ENCODE peak calls at places on chromosomes 12 and 14, in eight cellular contexts. One of them, this sample, is unnamed. For H3K4me1, the result is how much of the 10 kb centered on the place peaks cover.

GRCh38 chr12:104695453-104696148 is 238.9 kb downstream of the CHST11 start:
- DNase-seq in suprapubic skin: no peak
- DNase-seq in CD8-positive, alpha-beta memory T cell: peak
- DNase-seq in left ventricle myocardium inferior: no peak
- DNase-seq in cardiac muscle cell: no peak
- DNase-seq in pancreas: no peak
- DNase-seq in A549: no peak
- DNase-seq in ovary: no peak
- DNase-seq in this sample: no peak

GRCh38 chr12:120055231-120055630 is 61.3 kb downstream of the RAB35 start:
- DNase-seq in suprapubic skin: no peak
- DNase-seq in CD8-positive, alpha-beta memory T cell: no peak
- DNase-seq in left ventricle myocardium inferior: no peak
- DNase-seq in cardiac muscle cell: no peak
- DNase-seq in pancreas: no peak
- DNase-seq in A549: peak
- DNase-seq in ovary: no peak
- DNase-seq in this sample: no peak

GRCh38 chr12:22353615-22354325 is 19.3 kb upstream of the ST8SIA1 start:
- DNase-seq in suprapubic skin: no peak
- DNase-seq in CD8-positive, alpha-beta memory T cell: no peak
- DNase-seq in left ventricle myocardium inferior: no peak
- DNase-seq in cardiac muscle cell: no peak
- DNase-seq in pancreas: no peak
- DNase-seq in A549: no peak
- DNase-seq in ovary: no peak
- DNase-seq in this sample: no peak

GRCh38 chr14:21102472-21103164 is 1.8 kb downstream of the TMEM253 start:
- DNase-seq in suprapubic skin: peak
- DNase-seq in CD8-positive, alpha-beta memory T cell: no peak
- DNase-seq in left ventricle myocardium inferior: no peak
- DNase-seq in cardiac muscle cell: no peak
- DNase-seq in pancreas: no peak
- DNase-seq in A549: no peak
- DNase-seq in ovary: no peak
- DNase-seq in this sample: no peak

GRCh38 chr12:117144599-117144998 is 45.4 kb upstream of the TESC start:
- DNase-seq in suprapubic skin: no peak
- DNase-seq in CD8-positive, alpha-beta memory T cell: no peak
- DNase-seq in left ventricle myocardium inferior: no peak
- DNase-seq in cardiac muscle cell: no peak
- DNase-seq in pancreas: no peak
- DNase-seq in A549: no peak
- DNase-seq in ovary: no peak
- DNase-seq in this sample: no peak

GRCh38 chr12:107405436-107405835 is 280.2 kb upstream of the PWP1 start:
- DNase-seq in suprapubic skin: no peak
- DNase-seq in CD8-positive, alpha-beta memory T cell: no peak
- DNase-seq in left ventricle myocardium inferior: peak
- DNase-seq in cardiac muscle cell: no peak
- DNase-seq in pancreas: no peak
- DNase-seq in A549: no peak
- DNase-seq in ovary: no peak
- DNase-seq in this sample: peak

GRCh38 chr12:42886160-42886559 is 296.6 kb upstream of the PRICKLE1 start:
- DNase-seq in suprapubic skin: no peak
- DNase-seq in CD8-positive, alpha-beta memory T cell: no peak
- DNase-seq in left ventricle myocardium inferior: no peak
- DNase-seq in cardiac muscle cell: no peak
- DNase-seq in pancreas: no peak
- DNase-seq in A549: no peak
- DNase-seq in ovary: no peak
- DNase-seq in this sample: no peak

GRCh38 chr12:130114952-130115351 is 47.3 kb upstream of the FZD10 start:
- DNase-seq in suprapubic skin: no peak
- DNase-seq in CD8-positive, alpha-beta memory T cell: no peak
- DNase-seq in left ventricle myocardium inferior: no peak
- DNase-seq in cardiac muscle cell: no peak
- DNase-seq in pancreas: no peak
- DNase-seq in A549: no peak
- DNase-seq in ovary: no peak
- DNase-seq in this sample: no peak

GRCh38 chr12:62793256-62794217 is 141.4 kb downstream of the PPM1H start:
- DNase-seq in suprapubic skin: peak
- DNase-seq in CD8-positive, alpha-beta memory T cell: peak
- DNase-seq in left ventricle myocardium inferior: peak
- DNase-seq in cardiac muscle cell: peak
- DNase-seq in pancreas: peak
- DNase-seq in A549: peak
- DNase-seq in ovary: peak
- DNase-seq in this sample: peak

GRCh38 chr14:31196839-31197477 is 10.6 kb downstream of the HECTD1 start:
- DNase-seq in suprapubic skin: no peak
- DNase-seq in CD8-positive, alpha-beta memory T cell: no peak
- DNase-seq in left ventricle myocardium inferior: no peak
- DNase-seq in cardiac muscle cell: no peak
- DNase-seq in pancreas: no peak
- DNase-seq in A549: no peak
- DNase-seq in ovary: no peak
- DNase-seq in this sample: no peak
- H3K4me1 ChIP-seq in suprapubic skin: under half
- H3K4me1 ChIP-seq in CD8-positive, alpha-beta memory T cell: under half
- H3K4me1 ChIP-seq in left ventricle myocardium inferior: half or more
- H3K4me1 ChIP-seq in cardiac muscle cell: under half
- H3K4me1 ChIP-seq in pancreas: under half
- H3K4me1 ChIP-seq in A549: half or more
- H3K4me1 ChIP-seq in ovary: under half
- H3K4me1 ChIP-seq in this sample: half or more

GRCh38 chr12:5407457-5407856 is 24.5 kb upstream of the NTF3 start:
- DNase-seq in suprapubic skin: no peak
- DNase-seq in CD8-positive, alpha-beta memory T cell: no peak
- DNase-seq in left ventricle myocardium inferior: no peak
- DNase-seq in cardiac muscle cell: peak
- DNase-seq in pancreas: no peak
- DNase-seq in A549: no peak
- DNase-seq in ovary: no peak
- DNase-seq in this sample: no peak

GRCh38 chr12:5396541-5396940 is 35.4 kb upstream of the NTF3 start:
- DNase-seq in suprapubic skin: no peak
- DNase-seq in CD8-positive, alpha-beta memory T cell: no peak
- DNase-seq in left ventricle myocardium inferior: no peak
- DNase-seq in cardiac muscle cell: no peak
- DNase-seq in pancreas: no peak
- DNase-seq in A549: no peak
- DNase-seq in ovary: no peak
- DNase-seq in this sample: no peak

GRCh38 chr12:5402536-5402935 is 29.4 kb upstream of the NTF3 start:
- DNase-seq in suprapubic skin: no peak
- DNase-seq in CD8-positive, alpha-beta memory T cell: no peak
- DNase-seq in left ventricle myocardium inferior: no peak
- DNase-seq in cardiac muscle cell: no peak
- DNase-seq in pancreas: no peak
- DNase-seq in A549: no peak
- DNase-seq in ovary: no peak
- DNase-seq in this sample: no peak

GRCh38 chr12:5402009-5402408 is 29.9 kb upstream of the NTF3 start:
- DNase-seq in suprapubic skin: no peak
- DNase-seq in CD8-positive, alpha-beta memory T cell: no peak
- DNase-seq in left ventricle myocardium inferior: no peak
- DNase-seq in cardiac muscle cell: no peak
- DNase-seq in pancreas: no peak
- DNase-seq in A549: no peak
- DNase-seq in ovary: no peak
- DNase-seq in this sample: no peak
- H3K27ac ChIP-seq in suprapubic skin: no peak
- H3K27ac ChIP-seq in CD8-positive, alpha-beta memory T cell: no peak
- H3K27ac ChIP-seq in left ventricle myocardium inferior: no peak
- H3K27ac ChIP-seq in cardiac muscle cell: no peak
- H3K27ac ChIP-seq in pancreas: no peak
- H3K27ac ChIP-seq in A549: no peak
- H3K27ac ChIP-seq in ovary: no peak
- H3K27ac ChIP-seq in this sample: no peak

DNA sequence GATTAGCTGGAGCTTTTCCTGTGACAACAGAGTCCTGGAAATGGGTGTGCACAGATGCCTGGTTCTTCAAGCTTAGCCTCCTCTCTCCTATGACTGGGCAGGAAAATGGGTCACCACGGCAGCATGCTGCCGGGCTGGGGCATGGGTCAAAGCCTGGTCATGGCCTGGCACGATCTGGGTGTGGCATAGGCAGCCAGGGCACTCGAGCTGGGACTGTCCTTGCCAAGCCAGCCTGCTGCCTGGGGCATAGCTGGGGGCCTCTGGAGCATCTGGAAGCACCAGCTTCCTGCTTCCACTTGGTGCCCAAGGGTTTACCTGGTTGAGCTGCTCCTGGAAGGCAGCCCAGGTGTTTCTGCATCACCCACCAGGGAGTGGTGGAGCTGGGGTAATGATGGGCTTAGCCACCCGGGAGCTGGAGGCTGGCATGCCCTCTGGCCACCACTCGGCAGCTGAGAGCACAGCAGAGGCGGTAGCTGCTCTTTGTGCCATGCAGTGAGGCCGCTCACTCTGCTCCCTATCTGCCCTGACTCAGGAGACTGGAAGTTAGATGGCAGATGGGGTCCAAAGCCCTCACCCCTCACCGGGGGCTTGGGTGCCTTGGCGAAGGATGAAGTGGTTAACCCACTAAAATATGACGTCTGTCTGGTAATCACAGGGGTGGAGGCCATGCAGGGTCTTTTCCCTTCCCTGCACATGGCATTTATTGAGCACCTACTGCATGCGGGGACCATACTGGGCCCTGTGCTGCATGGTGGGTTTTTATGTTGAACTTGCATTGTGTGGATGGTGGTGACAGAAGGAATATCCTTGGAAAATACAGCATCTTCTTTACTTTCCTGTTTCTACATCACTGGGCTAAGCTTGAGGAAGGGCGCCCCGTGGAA is 1.7 kb downstream of the OTUB2 start:
- DNase-seq in suprapubic skin: no peak
- DNase-seq in CD8-positive, alpha-beta memory T cell: no peak
- DNase-seq in left ventricle myocardium inferior: no peak
- DNase-seq in cardiac muscle cell: no peak
- DNase-seq in pancreas: no peak
- DNase-seq in A549: no peak
- DNase-seq in ovary: no peak
- DNase-seq in this sample: no peak
- H3K4me1 ChIP-seq in suprapubic skin: under half
- H3K4me1 ChIP-seq in CD8-positive, alpha-beta memory T cell: under half
- H3K4me1 ChIP-seq in left ventricle myocardium inferior: under half
- H3K4me1 ChIP-seq in cardiac muscle cell: under half
- H3K4me1 ChIP-seq in pancreas: under half
- H3K4me1 ChIP-seq in A549: under half
- H3K4me1 ChIP-seq in ovary: under half
- H3K4me1 ChIP-seq in this sample: under half

GRCh38 chr12:121397521-121397920 is 2.4 kb upstream of the RNF34 start:
- DNase-seq in suprapubic skin: no peak
- DNase-seq in CD8-positive, alpha-beta memory T cell: no peak
- DNase-seq in left ventricle myocardium inferior: no peak
- DNase-seq in cardiac muscle cell: no peak
- DNase-seq in pancreas: no peak
- DNase-seq in A549: no peak
- DNase-seq in ovary: no peak
- DNase-seq in this sample: no peak
- H3K27ac ChIP-seq in suprapubic skin: no peak
- H3K27ac ChIP-seq in CD8-positive, alpha-beta memory T cell: no peak
- H3K27ac ChIP-seq in left ventricle myocardium inferior: no peak
- H3K27ac ChIP-seq in cardiac muscle cell: no peak
- H3K27ac ChIP-seq in pancreas: no peak
- H3K27ac ChIP-seq in A549: no peak
- H3K27ac ChIP-seq in ovary: no peak
- H3K27ac ChIP-seq in this sample: no peak

GRCh38 chr12:15629108-15629507 is 160.1 kb downstream of the EPS8 start:
- DNase-seq in suprapubic skin: no peak
- DNase-seq in CD8-positive, alpha-beta memory T cell: no peak
- DNase-seq in left ventricle myocardium inferior: peak
- DNase-seq in cardiac muscle cell: peak
- DNase-seq in pancreas: peak
- DNase-seq in A549: peak
- DNase-seq in ovary: peak
- DNase-seq in this sample: peak
- H3K4me1 ChIP-seq in suprapubic skin: under half
- H3K4me1 ChIP-seq in CD8-positive, alpha-beta memory T cell: under half
- H3K4me1 ChIP-seq in left ventricle myocardium inferior: under half
- H3K4me1 ChIP-seq in cardiac muscle cell: under half
- H3K4me1 ChIP-seq in pancreas: under half
- H3K4me1 ChIP-seq in A549: half or more
- H3K4me1 ChIP-seq in ovary: under half
- H3K4me1 ChIP-seq in this sample: under half

DNA sequence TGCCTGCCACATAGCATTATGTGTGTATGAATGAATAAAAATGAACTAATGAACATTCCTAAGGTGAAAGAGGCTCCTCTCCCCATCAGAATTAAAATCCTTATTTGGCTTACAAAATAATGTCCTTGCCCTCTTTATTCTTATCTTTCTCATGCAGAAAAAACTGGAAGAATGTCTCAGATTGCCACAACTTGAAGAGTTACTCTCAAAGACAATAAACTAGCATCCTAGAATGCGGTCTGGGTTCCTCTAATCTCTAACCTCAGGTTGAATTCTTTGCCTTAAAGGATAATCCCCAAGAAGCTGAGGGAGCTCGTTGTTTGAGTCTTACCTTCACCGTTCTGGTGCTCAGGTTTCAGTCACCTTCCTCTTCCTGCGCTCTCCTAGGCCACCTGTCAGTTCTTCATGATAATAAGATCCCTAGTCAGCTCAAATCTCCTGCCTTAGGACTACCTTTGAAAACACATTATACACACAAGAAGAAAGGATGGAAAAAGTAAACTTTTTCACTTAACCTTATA is 147.1 kb downstream of the PHLDA1 start:
- DNase-seq in suprapubic skin: no peak
- DNase-seq in CD8-positive, alpha-beta memory T cell: no peak
- DNase-seq in left ventricle myocardium inferior: no peak
- DNase-seq in cardiac muscle cell: no peak
- DNase-seq in pancreas: no peak
- DNase-seq in A549: no peak
- DNase-seq in ovary: no peak
- DNase-seq in this sample: no peak
- H3K27ac ChIP-seq in suprapubic skin: no peak
- H3K27ac ChIP-seq in CD8-positive, alpha-beta memory T cell: no peak
- H3K27ac ChIP-seq in left ventricle myocardium inferior: no peak
- H3K27ac ChIP-seq in cardiac muscle cell: no peak
- H3K27ac ChIP-seq in pancreas: no peak
- H3K27ac ChIP-seq in A549: peak
- H3K27ac ChIP-seq in ovary: no peak
- H3K27ac ChIP-seq in this sample: no peak

GRCh38 chr12:51322452-51322851 is 1.5 kb downstream of the BIN2 start:
- DNase-seq in suprapubic skin: no peak
- DNase-seq in CD8-positive, alpha-beta memory T cell: no peak
- DNase-seq in left ventricle myocardium inferior: no peak
- DNase-seq in cardiac muscle cell: no peak
- DNase-seq in pancreas: no peak
- DNase-seq in A549: no peak
- DNase-seq in ovary: no peak
- DNase-seq in this sample: no peak
- H3K4me1 ChIP-seq in suprapubic skin: under half
- H3K4me1 ChIP-seq in CD8-positive, alpha-beta memory T cell: half or more
- H3K4me1 ChIP-seq in left ventricle myocardium inferior: under half
- H3K4me1 ChIP-seq in cardiac muscle cell: under half
- H3K4me1 ChIP-seq in pancreas: under half
- H3K4me1 ChIP-seq in A549: under half
- H3K4me1 ChIP-seq in ovary: under half
- H3K4me1 ChIP-seq in this sample: under half

This sample was measured in heart left ventricle.